ENCODE peak calls at places on chromosome 10, in six cellular contexts. X is left ventricle myocardium inferior, Q is transverse colon, L is colonic mucosa, P is ovary, I is BE2C. Y is an unnamed sample.

GRCh38 chr10:3996697-3997096 is 211.7 kb upstream of the KLF6 start:
- DNase-seq in I (no peak), L (no peak), Q (no peak), P (no peak), X (no peak), Y (no peak)

GRCh38 chr10:65273063-65273462 is 1652.8 kb upstream of the LRRTM3 start:
- DNase-seq in P (no peak), Q (no peak), L (no peak), I (no peak), X (no peak), Y (no peak)

GRCh38 chr10:92298487-92298886 is 7.5 kb downstream of the MARCHF5 start:
- DNase-seq in L (no peak), Q (no peak), P (no peak), X (no peak), I (no peak), Y (no peak)

GRCh38 chr10:129513312-129513711 is 46.3 kb downstream of the MGMT start:
- DNase-seq in P (no peak), X (no peak), I (no peak), L (no peak), Q (no peak), Y (no peak)

GRCh38 chr10:44850356-44850934 is 60.7 kb upstream of the TMEM72 start:
- DNase-seq in P (no peak), L (no peak), Q (no peak), X (no peak), I (no peak), Y (no peak)

GRCh38 chr10:77501152-77501845 is 136.3 kb downstream of the KCNMA1 start:
- DNase-seq in L (no peak), Q (no peak), I (no peak), P (peak; percentile 42), X (no peak), Y (peak; percentile 54)

GRCh38 chr10:62062752-62063512 is 161.4 kb downstream of the ARID5B start:
- DNase-seq in L (no peak), P (no peak), Q (no peak), I (no peak), X (no peak), Y (peak; percentile 78)

GRCh38 chr10:71374481-71375233 is 22.1 kb upstream of the CDH23 start:
- DNase-seq in P (no peak), Q (no peak), L (no peak), I (no peak), X (no peak), Y (no peak)

GRCh38 chr10:4316166-4316810 is 509.7 kb upstream of the AKR1E2 start:
- DNase-seq in I (no peak), L (no peak), X (peak; percentile 34), Q (no peak), P (no peak), Y (peak; percentile 32)

GRCh38 chr10:6514844-6515780 is 65.0 kb downstream of the PRKCQ start:
- DNase-seq in Q (no peak), L (no peak), I (no peak), P (no peak), X (no peak), Y (no peak)

GRCh38 chr10:125929613-125930012 is 33.2 kb downstream of the FANK1 start:
- DNase-seq in X (no peak), I (no peak), P (no peak), Q (peak; percentile 19), L (no peak), Y (no peak)

GRCh38 chr10:114526112-114526496 is 121.8 kb upstream of the AFAP1L2 start:
- DNase-seq in X (no peak), L (no peak), I (no peak), P (no peak), Q (no peak), Y (no peak)

GRCh38 chr10:44033008-44033407 is 351.9 kb downstream of the CXCL12 start:
- DNase-seq in Q (no peak), I (no peak), L (no peak), P (no peak), X (no peak), Y (no peak)

GRCh38 chr10:58511765-58512469 is 755 bp upstream of the BICC1 start:
- DNase-seq in L (peak; percentile 50), I (no peak), Q (peak; percentile 19), X (peak; percentile 42), P (peak; percentile 63), Y (no peak)

GRCh38 chr10:129320340-129320739 is 146.7 kb upstream of the MGMT start:
- DNase-seq in Q (no peak), L (no peak), X (no peak), I (no peak), P (no peak), Y (no peak)

GRCh38 chr10:114547466-114547865 is 110.6 kb downstream of the ABLIM1 start:
- DNase-seq in I (no peak), P (no peak), Q (no peak), L (no peak), X (no peak), Y (no peak)

GRCh38 chr10:113630929-113631533 is 32.8 kb downstream of the NRAP start:
- DNase-seq in Q (no peak), P (no peak), L (no peak), X (no peak), I (no peak), Y (no peak)

GRCh38 chr10:11225935-11226334 is 208.3 kb downstream of the CELF2 start:
- DNase-seq in I (no peak), L (peak; percentile 49), Q (peak; percentile 58), P (no peak), X (no peak), Y (no peak)

GRCh38 chr10:93876391-93876790 is 17.4 kb upstream of the SLC35G1 start:
- DNase-seq in Q (no peak), I (no peak), P (no peak), L (no peak), X (no peak), Y (no peak)

DNA sequence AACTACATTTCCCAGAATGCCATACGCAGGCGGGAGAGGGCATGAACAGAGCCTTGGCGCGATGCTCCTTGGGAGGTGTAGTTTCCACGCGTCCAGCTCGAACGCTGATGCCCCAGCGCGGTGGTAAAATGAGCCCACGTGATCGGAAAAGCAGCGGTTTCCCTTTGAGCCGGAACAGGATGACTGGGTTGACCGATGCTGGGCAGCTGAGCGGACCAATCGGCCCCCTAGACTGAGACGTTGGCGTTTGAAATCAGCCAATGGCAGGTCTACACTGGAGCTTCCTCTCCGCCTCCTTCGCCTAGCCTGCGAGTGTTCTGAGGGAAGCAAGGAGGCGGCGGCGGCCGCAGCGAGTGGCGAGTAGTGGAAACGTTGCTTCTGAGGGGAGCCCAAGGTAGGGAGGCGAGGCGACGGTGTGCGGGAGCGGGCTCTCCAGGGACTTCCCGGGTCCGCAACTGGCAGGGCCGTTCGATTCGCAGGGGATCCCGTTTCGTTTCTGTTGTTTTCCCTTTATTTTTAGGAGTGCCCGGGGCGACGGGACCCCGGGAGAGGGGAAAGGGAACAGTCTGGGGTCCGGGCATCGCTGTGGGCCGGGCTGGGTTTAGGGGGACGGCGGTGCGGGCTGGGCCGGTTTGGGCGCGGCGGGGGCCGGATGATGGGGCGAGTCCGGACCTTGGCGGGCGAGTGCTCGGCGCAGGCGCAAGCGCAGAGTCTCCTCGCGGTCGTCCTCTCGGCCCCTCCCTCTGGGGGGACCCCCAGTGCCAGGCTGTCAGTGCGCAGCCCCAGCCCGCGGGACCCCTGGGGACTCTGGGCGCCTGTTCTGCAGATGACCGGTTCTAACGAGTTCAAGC is at the start of gene BUB3:
- DNase-seq in X (peak; percentile 98), Q (peak; percentile 98), L (peak; percentile 98), P (peak; percentile 97), I (peak; percentile 95), Y (peak; percentile 99)
- TF ChIP-seq CTCF in X (peak; percentile 59), Q (peak; percentile 58), L (no peak), P (no peak), I (no peak), Y (peak; percentile 26)

GRCh38 chr10:8055420-8056349 is 1.2 kb downstream of the GATA3 start:
- DNase-seq in I (no peak), X (no peak), P (no peak), L (no peak), Q (no peak), Y (no peak)

GRCh38 chr10:8056378-8056777 is 1.9 kb downstream of the GATA3 start:
- DNase-seq in I (no peak), Q (no peak), P (no peak), L (no peak), X (no peak), Y (no peak)

GRCh38 chr10:8057636-8058273 is 3.3 kb downstream of the GATA3 start:
- DNase-seq in P (no peak), Q (no peak), X (no peak), I (no peak), L (no peak), Y (no peak)

GRCh38 chr10:8058274-8059111 is 4.0 kb downstream of the GATA3 start:
- DNase-seq in I (no peak), P (no peak), X (no peak), Q (no peak), L (no peak), Y (no peak)

GRCh38 chr10:8056891-8057331 is 2.4 kb downstream of the GATA3 start:
- DNase-seq in P (no peak), Q (no peak), X (no peak), L (no peak), I (no peak), Y (no peak)
- H3K27me3 ChIP-seq in P (no peaks in the 10 kb centered on the region), Q (peaks cover 100% of the 10 kb centered on the region), X (peaks cover 100% of the 10 kb centered on the region), L (peaks cover 62% of the 10 kb centered on the region), I (no peaks in the 10 kb centered on the region), Y (peaks cover 14% of the 10 kb centered on the region)

GRCh38 chr10:118341678-118342637 is at the start of gene FAM204A:
- DNase-seq in L (peak; percentile 94), I (peak; percentile 90), X (peak; percentile 93), P (peak; percentile 97), Q (peak; percentile 94), Y (peak; percentile 61)

GRCh38 chr10:118343549-118343948 is 1.4 kb upstream of the FAM204A start:
- DNase-seq in Q (no peak), P (no peak), X (no peak), L (no peak), I (no peak), Y (no peak)

GRCh38 chr10:118343115-118343514 is 991 bp upstream of the FAM204A start:
- DNase-seq in I (no peak), L (no peak), X (no peak), P (no peak), Q (no peak), Y (no peak)

GRCh38 chr10:118340486-118340885 is 1.6 kb downstream of the FAM204A start:
- DNase-seq in I (no peak), Q (no peak), X (no peak), P (no peak), L (no peak), Y (no peak)

DNA sequence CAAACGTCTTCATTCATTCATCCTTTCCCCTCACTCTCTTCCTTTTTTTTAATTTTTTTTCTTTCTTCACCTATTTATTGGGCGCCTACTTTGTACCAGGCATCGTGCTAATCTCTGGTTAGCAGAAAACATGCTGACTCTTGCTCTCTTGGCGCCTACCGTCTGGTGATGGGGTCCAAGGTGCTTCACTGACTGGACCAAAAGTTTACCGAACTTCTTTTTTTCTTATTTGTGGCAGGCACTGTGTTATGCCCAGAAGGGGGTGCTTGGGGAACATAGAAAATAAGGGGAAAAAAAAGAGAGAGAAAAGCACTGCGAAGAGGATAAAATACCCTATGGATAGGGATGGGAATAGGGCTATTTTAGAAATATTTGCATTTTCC is 505 bp upstream of the FAM204A start:
- DNase-seq in L (no peak), X (no peak), I (no peak), P (no peak), Q (no peak), Y (no peak)
- TF ChIP-seq CTCF in L (no peak), X (no peak), I (no peak), P (no peak), Q (no peak), Y (no peak)

DNA sequence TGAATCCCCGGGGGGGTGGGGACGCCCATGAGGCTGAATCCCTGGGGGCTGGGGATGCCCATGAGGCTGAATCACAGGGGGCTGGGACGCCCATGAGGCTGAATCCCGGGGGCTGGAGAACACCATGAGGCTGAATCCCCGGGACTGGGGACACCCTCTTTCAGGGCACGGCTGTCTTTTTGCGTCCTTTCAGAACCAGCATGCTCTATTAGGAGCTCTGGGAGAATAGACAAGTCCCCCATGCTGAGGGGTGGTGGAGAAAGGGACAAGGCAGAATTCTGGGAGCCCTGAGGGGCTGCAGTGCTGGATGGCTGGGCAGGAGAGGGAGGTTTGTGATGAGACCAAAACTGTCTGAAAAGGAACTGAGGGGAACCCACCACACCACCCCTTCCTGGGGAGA is 257.3 kb upstream of the TCERG1L start:
- DNase-seq in I (no peak), X (no peak), Q (no peak), L (no peak), P (no peak), Y (no peak)
- H3K27me3 ChIP-seq in I (no peaks in the 10 kb centered on the region), X (peaks cover 63% of the 10 kb centered on the region), Q (no peaks in the 10 kb centered on the region), L (no peaks in the 10 kb centered on the region), P (no peaks in the 10 kb centered on the region), Y (no peaks in the 10 kb centered on the region)

Y was measured in BJ.